ENCODE peak calls at places on chromosomes 13 and 19, in six cellular contexts. One of them, this sample, is unnamed.

GRCh38 chr13:51113186-51113881 is 2.3 kb upstream of the C13orf42 start:
- DNase-seq in AG04449: no peak
- DNase-seq in T-cell: no peak
- DNase-seq in cardiac fibroblast: no peak
- DNase-seq in NCI-H2029: no peak
- DNase-seq in Right ventricle myocardium superior: no peak
- DNase-seq in this sample: no peak

GRCh38 chr19:9836021-9836420 is 903 bp downstream of the PIN1 start:
- DNase-seq in NCI-H2029: no peak
- DNase-seq in AG04449: no peak
- DNase-seq in T-cell: no peak
- DNase-seq in Right ventricle myocardium superior: peak; percentile 25
- DNase-seq in cardiac fibroblast: peak; percentile 51
- DNase-seq in this sample: no peak

GRCh38 chr19:18093439-18094161 is 4.0 kb upstream of the MAST3 start:
- DNase-seq in NCI-H2029: no peak
- DNase-seq in cardiac fibroblast: no peak
- DNase-seq in Right ventricle myocardium superior: no peak
- DNase-seq in AG04449: no peak
- DNase-seq in T-cell: no peak
- DNase-seq in this sample: no peak

GRCh38 chr19:10751109-10751972 is 33.5 kb downstream of the DNM2 start:
- DNase-seq in cardiac fibroblast: peak; percentile 24
- DNase-seq in T-cell: no peak
- DNase-seq in AG04449: no peak
- DNase-seq in NCI-H2029: no peak
- DNase-seq in Right ventricle myocardium superior: no peak
- DNase-seq in this sample: no peak

GRCh38 chr19:31223805-31224534 is 125.3 kb downstream of the TSHZ3 start:
- DNase-seq in Right ventricle myocardium superior: no peak
- DNase-seq in NCI-H2029: no peak
- DNase-seq in AG04449: peak; percentile 97
- DNase-seq in cardiac fibroblast: peak; percentile 83
- DNase-seq in T-cell: no peak
- DNase-seq in this sample: peak; percentile 94

GRCh38 chr19:47065242-47065641 is 16.8 kb upstream of the TMEM160 start:
- DNase-seq in AG04449: no peak
- DNase-seq in NCI-H2029: no peak
- DNase-seq in cardiac fibroblast: no peak
- DNase-seq in T-cell: no peak
- DNase-seq in Right ventricle myocardium superior: no peak
- DNase-seq in this sample: no peak

GRCh38 chr13:85806553-85807175 is 7.4 kb upstream of the SLITRK6 start:
- DNase-seq in AG04449: peak; percentile 3
- DNase-seq in T-cell: no peak
- DNase-seq in NCI-H2029: no peak
- DNase-seq in Right ventricle myocardium superior: no peak
- DNase-seq in cardiac fibroblast: peak; percentile 72
- DNase-seq in this sample: no peak

GRCh38 chr19:31066385-31066784 is 282.9 kb downstream of the TSHZ3 start:
- DNase-seq in cardiac fibroblast: peak; percentile 5
- DNase-seq in NCI-H2029: no peak
- DNase-seq in Right ventricle myocardium superior: no peak
- DNase-seq in AG04449: peak; percentile 53
- DNase-seq in T-cell: no peak
- DNase-seq in this sample: peak; percentile 72

GRCh38 chr13:112722433-112723250 is 32.8 kb downstream of the ATP11A start:
- DNase-seq in AG04449: no peak
- DNase-seq in Right ventricle myocardium superior: peak; percentile 75
- DNase-seq in cardiac fibroblast: peak; percentile 95
- DNase-seq in T-cell: no peak
- DNase-seq in NCI-H2029: no peak
- DNase-seq in this sample: peak; percentile 33

GRCh38 chr19:48874309-48875135 is 2.3 kb downstream of the PPP1R15A start:
- DNase-seq in Right ventricle myocardium superior: no peak
- DNase-seq in cardiac fibroblast: peak; percentile 47
- DNase-seq in T-cell: no peak
- DNase-seq in AG04449: no peak
- DNase-seq in NCI-H2029: no peak
- DNase-seq in this sample: peak; percentile 68

GRCh38 chr13:41017153-41017552 is 2.0 kb downstream of the ELF1 start:
- DNase-seq in NCI-H2029: no peak
- DNase-seq in AG04449: no peak
- DNase-seq in cardiac fibroblast: no peak
- DNase-seq in T-cell: no peak
- DNase-seq in Right ventricle myocardium superior: no peak
- DNase-seq in this sample: no peak

GRCh38 chr13:42720116-42720857 is 61.1 kb upstream of the FAM216B start:
- DNase-seq in Right ventricle myocardium superior: no peak
- DNase-seq in NCI-H2029: no peak
- DNase-seq in T-cell: no peak
- DNase-seq in AG04449: peak; percentile 94
- DNase-seq in cardiac fibroblast: peak; percentile 99
- DNase-seq in this sample: peak; percentile 76

GRCh38 chr13:35923347-35923746 is 207.8 kb downstream of the DCLK1 start:
- DNase-seq in AG04449: no peak
- DNase-seq in T-cell: no peak
- DNase-seq in cardiac fibroblast: peak; percentile 32
- DNase-seq in Right ventricle myocardium superior: peak; percentile 62
- DNase-seq in NCI-H2029: no peak
- DNase-seq in this sample: peak; percentile 30

GRCh38 chr19:2441096-2441752 is 13.8 kb upstream of the TIMM13 start:
- DNase-seq in NCI-H2029: no peak
- DNase-seq in Right ventricle myocardium superior: no peak
- DNase-seq in T-cell: no peak
- DNase-seq in AG04449: no peak
- DNase-seq in cardiac fibroblast: no peak
- DNase-seq in this sample: no peak

GRCh38 chr13:39875111-39875510 is 219.6 kb downstream of the COG6 start:
- DNase-seq in T-cell: no peak
- DNase-seq in Right ventricle myocardium superior: no peak
- DNase-seq in cardiac fibroblast: no peak
- DNase-seq in NCI-H2029: no peak
- DNase-seq in AG04449: no peak
- DNase-seq in this sample: no peak

GRCh38 chr13:112697756-112698655 is 8.2 kb downstream of the ATP11A start:
- DNase-seq in AG04449: no peak
- DNase-seq in NCI-H2029: no peak
- DNase-seq in cardiac fibroblast: no peak
- DNase-seq in T-cell: no peak
- DNase-seq in Right ventricle myocardium superior: no peak
- DNase-seq in this sample: no peak

This sample was measured in HS-5.